ENCODE peak calls at places on chromosome 6, in ten cellular contexts. Z is amniotic epithelial cell, U is NCI-H2029 treated with DMSO at 0.1 percent for 48 hours, B is H7, D is mesenteric fat pad, L is iPS-NIHi11, W is amniotic stem cell, E is GM23248, P is NCI-H2171 treated with DMSO at 0.1 percent for 48 hours, H is kidney glomerular epithelial cell. Y is an unnamed sample.

GRCh38 chr6:155275808-155276480 is 12.1 kb downstream of the CLDN20 start:
- DNase-seq in H (no peak), E (peak; percentile 29), D (no peak), L (no peak), P (no peak), W (no peak), Z (peak; percentile 85), U (no peak), B (no peak), Y (no peak)

GRCh38 chr6:32046450-32047083 is 8.4 kb downstream of the CYP21A2 start:
- DNase-seq in H (no peak), B (peak; percentile 79), L (peak; percentile 46), W (no peak), U (no peak), P (peak; percentile 40), E (peak; percentile 47), D (no peak), Z (peak; percentile 1), Y (no peak)

GRCh38 chr6:18024876-18025275 is 37.4 kb upstream of the KIF13A start:
- DNase-seq in H (no peak), Z (no peak), E (no peak), B (no peak), W (no peak), P (no peak), D (no peak), U (no peak), L (no peak), Y (no peak)

GRCh38 chr6:127554435-127555006 is 22.5 kb upstream of the C6orf58 start:
- DNase-seq in U (no peak), Z (peak; percentile 41), D (no peak), H (no peak), L (peak; percentile 39), W (no peak), E (peak; percentile 78), B (peak; percentile 11), P (peak; percentile 38), Y (peak; percentile 36)

GRCh38 chr6:46130665-46131064 is 876 bp downstream of the ENPP4 start:
- DNase-seq in U (peak; percentile 50), P (peak; percentile 17), B (no peak), W (no peak), H (no peak), E (peak; percentile 3), D (no peak), Z (no peak), L (no peak), Y (no peak)

GRCh38 chr6:36202101-36202500 is 5.6 kb downstream of the BRPF3 start:
- DNase-seq in W (no peak), U (no peak), H (no peak), B (no peak), D (no peak), E (no peak), L (no peak), P (no peak), Z (no peak), Y (no peak)

GRCh38 chr6:49548613-49549304 is 1.7 kb upstream of the C6orf141 start:
- DNase-seq in E (no peak), D (no peak), U (no peak), P (peak; percentile 29), Z (no peak), B (no peak), L (no peak), W (no peak), H (no peak), Y (peak; percentile 39)

GRCh38 chr6:111646942-111647341 is 41.3 kb upstream of the TRAF3IP2 start:
- DNase-seq in H (no peak), L (no peak), E (peak; percentile 84), Z (peak; percentile 87), P (no peak), W (no peak), U (no peak), D (no peak), B (no peak), Y (no peak)

GRCh38 chr6:111809264-111809663 is 64.0 kb downstream of the FYN start:
- DNase-seq in B (no peak), P (peak; percentile 94), D (no peak), H (no peak), L (no peak), W (no peak), Z (peak; percentile 27), U (no peak), E (peak; percentile 64), Y (no peak)

GRCh38 chr6:149079911-149080501 is 237.5 kb upstream of the TAB2 start:
- DNase-seq in U (no peak), W (no peak), L (no peak), P (peak; percentile 54), B (no peak), Z (peak; percentile 32), E (peak; percentile 78), D (no peak), H (peak; percentile 72), Y (no peak)

GRCh38 chr6:99114769-99115406 is 167.1 kb upstream of the FBXL4 start:
- DNase-seq in H (no peak), Z (no peak), E (no peak), P (no peak), B (no peak), U (no peak), D (no peak), W (no peak), L (no peak), Y (no peak)

GRCh38 chr6:2116496-2116895 is 128.9 kb downstream of the GMDS start:
- DNase-seq in L (no peak), Z (no peak), P (no peak), W (no peak), E (no peak), D (no peak), U (no peak), B (no peak), H (no peak), Y (no peak)

GRCh38 chr6:29631209-29631810 is 1.7 kb downstream of the GABBR1 start:
- DNase-seq in E (no peak), L (no peak), W (no peak), H (no peak), P (no peak), U (no peak), B (peak; percentile 74), D (no peak), Z (peak; percentile 23), Y (peak; percentile 36)

GRCh38 chr6:166466178-166467122 is 83.7 kb upstream of the MPC1 start:
- DNase-seq in L (peak; percentile 53), D (no peak), H (peak; percentile 48), U (no peak), B (no peak), P (no peak), E (peak; percentile 93), W (peak; percentile 80), Z (peak; percentile 92), Y (no peak)

GRCh38 chr6:52654592-52654991 is 16.3 kb upstream of the TMEM14A start:
- DNase-seq in W (no peak), L (no peak), U (no peak), H (no peak), E (no peak), Z (no peak), B (no peak), D (no peak), P (no peak), Y (no peak)

GRCh38 chr6:140182819-140183218 is 808.4 kb upstream of the CITED2 start:
- DNase-seq in B (no peak), D (no peak), P (no peak), L (no peak), W (no peak), E (no peak), U (no peak), Z (no peak), H (no peak), Y (no peak)

GRCh38 chr6:168695701-168696100 is 254.7 kb downstream of the SMOC2 start:
- DNase-seq in L (peak; percentile 69), Z (no peak), P (no peak), B (peak; percentile 88), H (no peak), D (no peak), U (no peak), E (no peak), W (no peak), Y (peak; percentile 81)

GRCh38 chr6:105484238-105485161 is 81.6 kb upstream of the PREP start:
- DNase-seq in H (peak; percentile 14), B (peak; percentile 7), D (no peak), U (peak; percentile 83), E (peak; percentile 60), P (peak; percentile 51), Z (peak; percentile 30), L (peak; percentile 50), W (peak; percentile 19), Y (no peak)

GRCh38 chr6:127420558-127420957 is 38.6 kb downstream of the KIAA0408 start:
- DNase-seq in P (peak; percentile 55), Z (peak; percentile 92), U (no peak), L (peak; percentile 72), B (peak; percentile 68), D (no peak), H (peak; percentile 95), W (peak; percentile 82), E (peak; percentile 96), Y (peak; percentile 54)

GRCh38 chr6:16576391-16577368 is 184.6 kb downstream of the ATXN1 start:
- DNase-seq in E (no peak), U (no peak), D (no peak), P (no peak), H (peak; percentile 78), L (no peak), B (no peak), Z (peak; percentile 17), W (no peak), Y (no peak)

GRCh38 chr6:30998785-30999184 is 11.5 kb upstream of the MUC22 start:
- DNase-seq in W (no peak), D (no peak), E (peak; percentile 24), B (no peak), L (no peak), U (no peak), Z (peak; percentile 64), H (no peak), P (no peak), Y (no peak)

GRCh38 chr6:106886444-106886843 is 88.1 kb downstream of the CD24 start:
- DNase-seq in Z (no peak), B (no peak), E (no peak), W (no peak), D (no peak), L (no peak), U (peak; percentile 73), H (no peak), P (no peak), Y (no peak)

GRCh38 chr6:138728672-138729071 is 44.9 kb upstream of the CCDC28A start:
- DNase-seq in Z (no peak), U (no peak), L (no peak), D (no peak), W (no peak), E (no peak), P (no peak), B (no peak), H (no peak), Y (no peak)

GRCh38 chr6:144190593-144190992 is 40.3 kb downstream of the STX11 start:
- DNase-seq in P (no peak), D (no peak), H (peak; percentile 4), L (no peak), U (no peak), E (peak; percentile 80), W (no peak), B (no peak), Z (peak; percentile 57), Y (no peak)

GRCh38 chr6:170114956-170115855 is 175.7 kb downstream of the DLL1 start:
- DNase-seq in B (peak; percentile 60), W (no peak), E (no peak), P (peak; percentile 55), U (no peak), L (no peak), H (no peak), Z (no peak), D (peak; percentile 60), Y (peak; percentile 6)

GRCh38 chr6:162068340-162068739 is 659.2 kb downstream of the PRKN start:
- DNase-seq in H (no peak), D (no peak), P (peak; percentile 57), U (no peak), E (no peak), Z (no peak), B (no peak), L (no peak), W (no peak), Y (no peak)

GRCh38 chr6:52994031-52994788 is 874 bp downstream of the GSTA4 start:
- DNase-seq in P (no peak), U (no peak), D (no peak), E (peak; percentile 60), W (no peak), H (peak; percentile 38), L (peak; percentile 27), B (peak; percentile 37), Z (peak; percentile 36), Y (peak; percentile 19)